ENCODE peak calls at places on chromosome 15, in four cellular contexts. One of them, this sample, is unnamed.

GRCh38 chr15:67690936-67691335 is 134.4 kb upstream of the SKOR1 start:
- DNase-seq in amniotic epithelial cell: peak; percentile 88
- DNase-seq in stimulated activated naive CD8-positive, alpha-beta T cell treated with anti-CD3 and anti-CD28 coated beads, Interleukin-15, amount 100 ng/mL, for 72 hours: no peak
- DNase-seq in A549: no peak
- DNase-seq in this sample: no peak

GRCh38 chr15:94098877-94099606 is 132.3 kb upstream of the MCTP2 start:
- DNase-seq in A549: no peak
- DNase-seq in amniotic epithelial cell: peak; percentile 8
- DNase-seq in stimulated activated naive CD8-positive, alpha-beta T cell treated with anti-CD3 and anti-CD28 coated beads, Interleukin-15, amount 100 ng/mL, for 72 hours: no peak
- DNase-seq in this sample: no peak

GRCh38 chr15:88179562-88179961 is 77.0 kb downstream of the NTRK3 start:
- DNase-seq in amniotic epithelial cell: no peak
- DNase-seq in A549: no peak
- DNase-seq in stimulated activated naive CD8-positive, alpha-beta T cell treated with anti-CD3 and anti-CD28 coated beads, Interleukin-15, amount 100 ng/mL, for 72 hours: no peak
- DNase-seq in this sample: no peak

GRCh38 chr15:88894348-88894818 is 961 bp downstream of the HAPLN3 start:
- DNase-seq in stimulated activated naive CD8-positive, alpha-beta T cell treated with anti-CD3 and anti-CD28 coated beads, Interleukin-15, amount 100 ng/mL, for 72 hours: peak; percentile 86
- DNase-seq in A549: peak; percentile 96
- DNase-seq in amniotic epithelial cell: no peak
- DNase-seq in this sample: peak; percentile 69

GRCh38 chr15:40238927-40239591 is at the start of gene PAK6:
- DNase-seq in amniotic epithelial cell: peak; percentile 64
- DNase-seq in A549: peak; percentile 73
- DNase-seq in stimulated activated naive CD8-positive, alpha-beta T cell treated with anti-CD3 and anti-CD28 coated beads, Interleukin-15, amount 100 ng/mL, for 72 hours: no peak
- DNase-seq in this sample: peak; percentile 24

GRCh38 chr15:85694086-85694485 is 100.6 kb downstream of the KLHL25 start:
- DNase-seq in A549: no peak
- DNase-seq in stimulated activated naive CD8-positive, alpha-beta T cell treated with anti-CD3 and anti-CD28 coated beads, Interleukin-15, amount 100 ng/mL, for 72 hours: no peak
- DNase-seq in amniotic epithelial cell: peak; percentile 54
- DNase-seq in this sample: no peak

GRCh38 chr15:33852570-33852969 is 115.7 kb upstream of the CHRM5 start:
- DNase-seq in A549: peak; percentile 18
- DNase-seq in amniotic epithelial cell: peak; percentile 87
- DNase-seq in stimulated activated naive CD8-positive, alpha-beta T cell treated with anti-CD3 and anti-CD28 coated beads, Interleukin-15, amount 100 ng/mL, for 72 hours: no peak
- DNase-seq in this sample: no peak

GRCh38 chr15:28930476-28931291 is 44.9 kb downstream of the APBA2 start:
- DNase-seq in stimulated activated naive CD8-positive, alpha-beta T cell treated with anti-CD3 and anti-CD28 coated beads, Interleukin-15, amount 100 ng/mL, for 72 hours: no peak
- DNase-seq in A549: no peak
- DNase-seq in amniotic epithelial cell: no peak
- DNase-seq in this sample: no peak

GRCh38 chr15:23686466-23687142 is 501 bp downstream of the NDN start:
- DNase-seq in stimulated activated naive CD8-positive, alpha-beta T cell treated with anti-CD3 and anti-CD28 coated beads, Interleukin-15, amount 100 ng/mL, for 72 hours: no peak
- DNase-seq in amniotic epithelial cell: peak; percentile 3
- DNase-seq in A549: no peak
- DNase-seq in this sample: no peak

GRCh38 chr15:74045184-74045583 is 37.2 kb downstream of the GOLGA6A start:
- DNase-seq in A549: no peak
- DNase-seq in amniotic epithelial cell: no peak
- DNase-seq in stimulated activated naive CD8-positive, alpha-beta T cell treated with anti-CD3 and anti-CD28 coated beads, Interleukin-15, amount 100 ng/mL, for 72 hours: no peak
- DNase-seq in this sample: no peak

GRCh38 chr15:59251001-59251845 is 44.6 kb downstream of the LDHAL6B start:
- DNase-seq in stimulated activated naive CD8-positive, alpha-beta T cell treated with anti-CD3 and anti-CD28 coated beads, Interleukin-15, amount 100 ng/mL, for 72 hours: no peak
- DNase-seq in A549: no peak
- DNase-seq in amniotic epithelial cell: no peak
- DNase-seq in this sample: no peak

GRCh38 chr15:92687183-92687582 is 31.6 kb upstream of the FAM174B start:
- DNase-seq in amniotic epithelial cell: no peak
- DNase-seq in A549: no peak
- DNase-seq in stimulated activated naive CD8-positive, alpha-beta T cell treated with anti-CD3 and anti-CD28 coated beads, Interleukin-15, amount 100 ng/mL, for 72 hours: no peak
- DNase-seq in this sample: no peak

GRCh38 chr15:44319385-44319784 is 30.9 kb downstream of the GOLM2 start:
- DNase-seq in stimulated activated naive CD8-positive, alpha-beta T cell treated with anti-CD3 and anti-CD28 coated beads, Interleukin-15, amount 100 ng/mL, for 72 hours: no peak
- DNase-seq in amniotic epithelial cell: no peak
- DNase-seq in A549: no peak
- DNase-seq in this sample: no peak

GRCh38 chr15:99485992-99486370 is 79.8 kb upstream of the MEF2A start:
- DNase-seq in stimulated activated naive CD8-positive, alpha-beta T cell treated with anti-CD3 and anti-CD28 coated beads, Interleukin-15, amount 100 ng/mL, for 72 hours: no peak
- DNase-seq in amniotic epithelial cell: no peak
- DNase-seq in A549: no peak
- DNase-seq in this sample: no peak

GRCh38 chr15:80849308-80849707 is 70.1 kb downstream of the CEMIP start:
- DNase-seq in stimulated activated naive CD8-positive, alpha-beta T cell treated with anti-CD3 and anti-CD28 coated beads, Interleukin-15, amount 100 ng/mL, for 72 hours: no peak
- DNase-seq in amniotic epithelial cell: peak; percentile 91
- DNase-seq in A549: peak; percentile 55
- DNase-seq in this sample: no peak

GRCh38 chr15:92377083-92377789 is 16.4 kb upstream of the ST8SIA2 start:
- DNase-seq in amniotic epithelial cell: no peak
- DNase-seq in stimulated activated naive CD8-positive, alpha-beta T cell treated with anti-CD3 and anti-CD28 coated beads, Interleukin-15, amount 100 ng/mL, for 72 hours: no peak
- DNase-seq in A549: no peak
- DNase-seq in this sample: no peak

GRCh38 chr15:78718257-78718656 is 77.2 kb upstream of the CHRNB4 start:
- DNase-seq in A549: no peak
- DNase-seq in amniotic epithelial cell: no peak
- DNase-seq in stimulated activated naive CD8-positive, alpha-beta T cell treated with anti-CD3 and anti-CD28 coated beads, Interleukin-15, amount 100 ng/mL, for 72 hours: no peak
- DNase-seq in this sample: no peak

GRCh38 chr15:32669870-32670623 is 28.5 kb downstream of the SCG5 start:
- DNase-seq in amniotic epithelial cell: no peak
- DNase-seq in stimulated activated naive CD8-positive, alpha-beta T cell treated with anti-CD3 and anti-CD28 coated beads, Interleukin-15, amount 100 ng/mL, for 72 hours: no peak
- DNase-seq in A549: no peak
- DNase-seq in this sample: no peak

GRCh38 chr15:98856540-98856907 is 151.1 kb downstream of the PGPEP1L start:
- DNase-seq in stimulated activated naive CD8-positive, alpha-beta T cell treated with anti-CD3 and anti-CD28 coated beads, Interleukin-15, amount 100 ng/mL, for 72 hours: no peak
- DNase-seq in amniotic epithelial cell: peak; percentile 81
- DNase-seq in A549: no peak
- DNase-seq in this sample: no peak

GRCh38 chr15:92819312-92820232 is 80.6 kb upstream of the CHD2 start:
- DNase-seq in A549: no peak
- DNase-seq in stimulated activated naive CD8-positive, alpha-beta T cell treated with anti-CD3 and anti-CD28 coated beads, Interleukin-15, amount 100 ng/mL, for 72 hours: no peak
- DNase-seq in amniotic epithelial cell: peak; percentile 28
- DNase-seq in this sample: no peak

GRCh38 chr15:73922186-73923151 is 3.8 kb upstream of the LOXL1 start:
- DNase-seq in stimulated activated naive CD8-positive, alpha-beta T cell treated with anti-CD3 and anti-CD28 coated beads, Interleukin-15, amount 100 ng/mL, for 72 hours: no peak
- DNase-seq in amniotic epithelial cell: peak; percentile 68
- DNase-seq in A549: no peak
- DNase-seq in this sample: no peak

GRCh38 chr15:90957105-90957790 is 2.6 kb downstream of the RCCD1 start:
- DNase-seq in stimulated activated naive CD8-positive, alpha-beta T cell treated with anti-CD3 and anti-CD28 coated beads, Interleukin-15, amount 100 ng/mL, for 72 hours: no peak
- DNase-seq in A549: no peak
- DNase-seq in amniotic epithelial cell: peak; percentile 23
- DNase-seq in this sample: no peak

GRCh38 chr15:92627014-92627413 is 28.6 kb downstream of the FAM174B start:
- DNase-seq in amniotic epithelial cell: no peak
- DNase-seq in A549: no peak
- DNase-seq in stimulated activated naive CD8-positive, alpha-beta T cell treated with anti-CD3 and anti-CD28 coated beads, Interleukin-15, amount 100 ng/mL, for 72 hours: no peak
- DNase-seq in this sample: no peak

GRCh38 chr15:42082832-42083604 is 11.3 kb downstream of the PLA2G4D start:
- DNase-seq in amniotic epithelial cell: no peak
- DNase-seq in stimulated activated naive CD8-positive, alpha-beta T cell treated with anti-CD3 and anti-CD28 coated beads, Interleukin-15, amount 100 ng/mL, for 72 hours: no peak
- DNase-seq in A549: no peak
- DNase-seq in this sample: no peak

GRCh38 chr15:47218295-47218694 is 499.0 kb upstream of the SEMA6D start:
- DNase-seq in A549: no peak
- DNase-seq in amniotic epithelial cell: no peak
- DNase-seq in stimulated activated naive CD8-positive, alpha-beta T cell treated with anti-CD3 and anti-CD28 coated beads, Interleukin-15, amount 100 ng/mL, for 72 hours: no peak
- DNase-seq in this sample: no peak

GRCh38 chr15:64985382-64986033 is 4.2 kb downstream of the SPG21 start:
- DNase-seq in amniotic epithelial cell: peak; percentile 57
- DNase-seq in A549: no peak
- DNase-seq in stimulated activated naive CD8-positive, alpha-beta T cell treated with anti-CD3 and anti-CD28 coated beads, Interleukin-15, amount 100 ng/mL, for 72 hours: no peak
- DNase-seq in this sample: no peak

GRCh38 chr15:59991919-59992318 is 12.2 kb upstream of the FOXB1 start:
- DNase-seq in amniotic epithelial cell: no peak
- DNase-seq in stimulated activated naive CD8-positive, alpha-beta T cell treated with anti-CD3 and anti-CD28 coated beads, Interleukin-15, amount 100 ng/mL, for 72 hours: no peak
- DNase-seq in A549: no peak
- DNase-seq in this sample: no peak

GRCh38 chr15:73930371-73930770 is 4.1 kb downstream of the LOXL1 start:
- DNase-seq in amniotic epithelial cell: peak; percentile 76
- DNase-seq in A549: no peak
- DNase-seq in stimulated activated naive CD8-positive, alpha-beta T cell treated with anti-CD3 and anti-CD28 coated beads, Interleukin-15, amount 100 ng/mL, for 72 hours: no peak
- DNase-seq in this sample: no peak

GRCh38 chr15:92429378-92430066 is 35.8 kb downstream of the ST8SIA2 start:
- DNase-seq in stimulated activated naive CD8-positive, alpha-beta T cell treated with anti-CD3 and anti-CD28 coated beads, Interleukin-15, amount 100 ng/mL, for 72 hours: no peak
- DNase-seq in A549: peak; percentile 72
- DNase-seq in amniotic epithelial cell: peak; percentile 6
- DNase-seq in this sample: no peak

GRCh38 chr15:75776075-75776443 is 63.4 kb upstream of the CSPG4 start:
- DNase-seq in A549: no peak
- DNase-seq in stimulated activated naive CD8-positive, alpha-beta T cell treated with anti-CD3 and anti-CD28 coated beads, Interleukin-15, amount 100 ng/mL, for 72 hours: no peak
- DNase-seq in amniotic epithelial cell: peak; percentile 35
- DNase-seq in this sample: no peak

GRCh38 chr15:51270706-51271105 is 67.7 kb downstream of the CYP19A1 start:
- DNase-seq in stimulated activated naive CD8-positive, alpha-beta T cell treated with anti-CD3 and anti-CD28 coated beads, Interleukin-15, amount 100 ng/mL, for 72 hours: no peak
- DNase-seq in A549: no peak
- DNase-seq in amniotic epithelial cell: no peak
- DNase-seq in this sample: peak; percentile 33

GRCh38 chr15:89396723-89397652 is 62.4 kb upstream of the POLG start:
- DNase-seq in A549: no peak
- DNase-seq in amniotic epithelial cell: no peak
- DNase-seq in stimulated activated naive CD8-positive, alpha-beta T cell treated with anti-CD3 and anti-CD28 coated beads, Interleukin-15, amount 100 ng/mL, for 72 hours: no peak
- DNase-seq in this sample: no peak

GRCh38 chr15:49628379-49628778 is 7.5 kb downstream of the DTWD1 start:
- DNase-seq in stimulated activated naive CD8-positive, alpha-beta T cell treated with anti-CD3 and anti-CD28 coated beads, Interleukin-15, amount 100 ng/mL, for 72 hours: no peak
- DNase-seq in amniotic epithelial cell: no peak
- DNase-seq in A549: no peak
- DNase-seq in this sample: no peak

GRCh38 chr15:88788816-88789215 is 14.4 kb upstream of the ACAN start:
- DNase-seq in A549: no peak
- DNase-seq in stimulated activated naive CD8-positive, alpha-beta T cell treated with anti-CD3 and anti-CD28 coated beads, Interleukin-15, amount 100 ng/mL, for 72 hours: no peak
- DNase-seq in amniotic epithelial cell: no peak
- DNase-seq in this sample: no peak

GRCh38 chr15:85800460-85801123 is 5.9 kb upstream of the KLHL25 start:
- DNase-seq in stimulated activated naive CD8-positive, alpha-beta T cell treated with anti-CD3 and anti-CD28 coated beads, Interleukin-15, amount 100 ng/mL, for 72 hours: no peak
- DNase-seq in A549: peak; percentile 91
- DNase-seq in amniotic epithelial cell: peak; percentile 37
- DNase-seq in this sample: no peak

GRCh38 chr15:40269604-40270003 is 13.3 kb downstream of the ANKRD63 start:
- DNase-seq in A549: no peak
- DNase-seq in amniotic epithelial cell: no peak
- DNase-seq in stimulated activated naive CD8-positive, alpha-beta T cell treated with anti-CD3 and anti-CD28 coated beads, Interleukin-15, amount 100 ng/mL, for 72 hours: no peak
- DNase-seq in this sample: no peak

GRCh38 chr15:51992953-51993352 is 21.4 kb upstream of the LEO1 start:
- DNase-seq in amniotic epithelial cell: peak; percentile 59
- DNase-seq in stimulated activated naive CD8-positive, alpha-beta T cell treated with anti-CD3 and anti-CD28 coated beads, Interleukin-15, amount 100 ng/mL, for 72 hours: no peak
- DNase-seq in A549: no peak
- DNase-seq in this sample: no peak

This sample was measured in T-helper 2 cell treated with Interferon-gamma antibody and Interleukin-4, amounts not matched to agents 5 μg/mL and 100 μg/mL, for 36 hours.